ENCODE peak calls at places on chromosomes 1 and 21, in ten cellular contexts. J is astrocyte of the spinal cord; M is natural killer cell; T is AG10803; G is CD4-positive, alpha-beta T cell; D is mucosa of descending colon; N is neural crest cell; F is fibroblast of pulmonary artery; H is sigmoid colon; Q is lower leg skin. W is an unnamed sample.

GRCh38 chr1:112878321-112878720 is 77.7 kb downstream of the SLC16A1 start:
- DNase-seq in J (no peak), M (no peak), T (no peak), G (no peak), D (no peak), N (no peak), F (no peak), H (no peak), Q (no peak), W (no peak)

GRCh38 chr1:1543706-1544099 is 3.3 kb upstream of the TMEM240 start:
- DNase-seq in J (no peak), M (no peak), T (peak; percentile 54), G (no peak), D (no peak), N (no peak), F (no peak), H (no peak), Q (peak; percentile 37), W (no peak)

GRCh38 chr1:56095924-56096655 is 483.3 kb downstream of the PLPP3 start:
- DNase-seq in J (peak; percentile 95), M (no peak), T (peak; percentile 100), G (no peak), D (no peak), N (no peak), F (peak; percentile 79), H (peak; percentile 78), Q (peak; percentile 69), W (no peak)

GRCh38 chr1:240417317-240417716 is 194.6 kb downstream of the GREM2 start:
- DNase-seq in J (no peak), M (no peak), T (peak; percentile 27), G (no peak), D (no peak), N (no peak), F (no peak), H (no peak), Q (no peak), W (no peak)

GRCh38 chr1:237181731-237182317 is 139.8 kb downstream of the RYR2 start:
- DNase-seq in J (no peak), M (no peak), T (no peak), G (no peak), D (peak; percentile 7), N (no peak), F (no peak), H (no peak), Q (no peak), W (no peak)

GRCh38 chr1:203627819-203628184 is 1.2 kb downstream of the ATP2B4 start:
- DNase-seq in J (peak; percentile 47), M (no peak), T (peak; percentile 57), G (peak; percentile 20), D (peak; percentile 57), N (no peak), F (no peak), H (peak; percentile 79), Q (no peak), W (peak; percentile 19)

GRCh38 chr1:16015960-16016901 is 1.6 kb downstream of the HSPB7 start:
- DNase-seq in J (no peak), M (no peak), T (no peak), G (no peak), D (no peak), N (no peak), F (no peak), H (peak; percentile 93), Q (no peak), W (no peak)

GRCh38 chr21:45276620-45277019 is 11.1 kb downstream of the POFUT2 start:
- DNase-seq in J (no peak), M (no peak), T (no peak), G (no peak), D (no peak), N (no peak), F (no peak), H (peak; percentile 55), Q (no peak), W (no peak)

DNA sequence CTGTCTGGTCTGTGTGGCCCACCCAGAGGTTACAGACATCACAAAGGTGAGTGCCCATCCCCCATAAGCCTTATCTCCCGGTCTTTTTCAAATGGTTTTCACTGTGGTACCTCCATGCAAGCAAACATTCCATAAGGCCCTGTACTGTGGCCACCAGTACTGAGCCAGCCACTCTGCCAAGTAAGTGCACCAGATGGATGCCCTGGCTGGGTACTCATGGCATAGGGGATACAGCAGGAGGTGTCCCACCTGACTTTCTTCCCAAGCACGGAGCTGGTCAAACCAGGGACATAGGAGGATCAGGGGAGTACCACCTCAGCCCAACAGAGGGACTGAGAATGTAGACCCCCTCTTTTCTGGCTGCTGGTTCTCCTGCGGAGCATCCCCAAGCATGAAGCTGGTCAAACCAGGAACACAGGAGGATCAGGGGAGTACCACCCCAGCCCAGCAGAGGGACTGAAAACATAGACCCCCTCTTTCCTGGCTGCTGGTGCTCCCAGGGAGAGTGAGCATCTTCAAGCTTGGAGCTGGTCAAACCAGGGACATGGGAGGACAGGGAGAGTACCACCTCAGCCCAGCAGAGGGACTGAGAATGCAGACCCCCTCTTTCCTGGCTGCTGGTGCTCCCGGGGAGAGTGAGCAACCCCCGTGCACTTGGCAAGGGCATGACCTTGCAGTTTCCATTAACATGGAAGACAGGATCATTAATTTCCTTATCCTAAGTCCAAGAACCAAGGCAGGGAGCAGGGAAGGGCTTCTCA is 81.8 kb upstream of the KLHDC7A start:
- DNase-seq in J (no peak), M (no peak), T (no peak), G (no peak), D (no peak), N (no peak), F (no peak), H (no peak), Q (no peak), W (no peak)
- TF ChIP-seq CTCF in J (no peak), M (no peak), T (no peak), G (no peak), D (no peak), N (peak; percentile 38), F (no peak), H (no peak), Q (no peak), W (no peak)

GRCh38 chr21:34947122-34947534 is 102.0 kb downstream of the RUNX1 start:
- DNase-seq in J (no peak), M (no peak), T (no peak), G (no peak), D (no peak), N (no peak), F (no peak), H (no peak), Q (no peak), W (no peak)

GRCh38 chr21:34948157-34948556 is 100.9 kb downstream of the RUNX1 start:
- DNase-seq in J (no peak), M (no peak), T (no peak), G (no peak), D (no peak), N (no peak), F (no peak), H (no peak), Q (no peak), W (no peak)

GRCh38 chr21:34944015-34944755 is 104.9 kb downstream of the RUNX1 start:
- DNase-seq in J (no peak), M (no peak), T (no peak), G (no peak), D (no peak), N (no peak), F (no peak), H (no peak), Q (no peak), W (no peak)

GRCh38 chr21:34945288-34945687 is 103.8 kb downstream of the RUNX1 start:
- DNase-seq in J (no peak), M (no peak), T (no peak), G (no peak), D (no peak), N (no peak), F (no peak), H (no peak), Q (no peak), W (no peak)

GRCh38 chr21:34946385-34947121 is 102.5 kb downstream of the RUNX1 start:
- DNase-seq in J (no peak), M (no peak), T (no peak), G (no peak), D (no peak), N (no peak), F (no peak), H (no peak), Q (no peak), W (no peak)
- TF ChIP-seq CTCF in J (no peak), M (no peak), T (no peak), G (no peak), D (no peak), N (no peak), F (no peak), H (no peak), Q (no peak), W (no peak)

DNA sequence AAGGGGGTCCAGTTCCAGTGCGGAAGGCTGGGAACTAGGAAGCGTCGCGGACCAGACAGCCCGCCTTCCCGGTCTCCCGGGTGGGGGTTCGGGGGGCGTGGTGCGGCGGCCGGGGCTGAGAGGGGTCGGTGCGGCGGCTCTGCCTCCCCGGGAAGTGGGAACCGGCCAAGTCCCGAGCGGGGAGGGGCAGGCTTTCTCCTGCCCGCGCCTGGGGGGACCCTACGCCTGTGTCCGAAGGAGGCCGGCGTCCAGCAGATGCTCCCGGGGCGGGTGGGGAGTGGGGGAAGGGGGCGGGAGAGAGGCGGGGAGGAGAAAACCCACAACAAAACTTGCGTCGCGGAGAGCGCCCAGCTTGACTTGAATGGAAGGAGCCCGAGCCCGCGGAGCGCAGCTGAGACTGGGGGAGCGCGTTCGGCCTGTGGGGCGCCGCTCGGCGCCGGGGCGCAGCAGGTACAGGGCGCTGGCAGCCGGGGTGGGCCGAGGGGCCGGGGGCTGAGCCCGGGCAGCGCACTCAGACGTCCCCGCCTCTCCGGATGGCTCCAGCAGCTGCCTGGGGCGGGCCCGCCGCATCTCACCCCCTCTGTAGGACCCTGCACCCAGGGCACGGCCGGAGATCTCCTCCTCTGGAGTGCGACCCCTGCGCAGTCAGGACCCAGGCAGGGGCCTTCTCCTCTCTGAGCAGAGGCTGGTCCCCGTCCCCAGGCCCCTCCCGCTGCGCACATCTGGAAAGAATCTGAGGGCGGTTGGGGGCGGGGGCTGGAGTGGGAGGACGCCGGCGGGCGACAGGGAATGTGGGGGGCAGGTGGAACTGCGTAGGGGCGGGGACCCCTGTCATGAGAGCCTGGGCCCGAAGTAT is at the start of gene PODN:
- DNase-seq in J (no peak), M (peak; percentile 18), T (peak; percentile 48), G (no peak), D (no peak), N (no peak), F (peak; percentile 38), H (peak; percentile 86), Q (peak; percentile 37), W (no peak)
- TF ChIP-seq CTCF in J (no peak), M (no peak), T (no peak), G (no peak), D (no peak), N (no peak), F (no peak), H (no peak), Q (no peak), W (no peak)

GRCh38 chr1:218462591-218462990 is 117.5 kb downstream of the TGFB2 start:
- DNase-seq in J (no peak), M (no peak), T (no peak), G (no peak), D (no peak), N (no peak), F (peak; percentile 18), H (no peak), Q (no peak), W (no peak)

GRCh38 chr1:218464871-218465270 is 119.7 kb downstream of the TGFB2 start:
- DNase-seq in J (no peak), M (no peak), T (peak; percentile 32), G (no peak), D (no peak), N (no peak), F (peak; percentile 35), H (no peak), Q (no peak), W (no peak)

GRCh38 chr1:218462116-218462515 is 117.0 kb downstream of the TGFB2 start:
- DNase-seq in J (no peak), M (no peak), T (no peak), G (no peak), D (no peak), N (no peak), F (no peak), H (no peak), Q (no peak), W (no peak)

GRCh38 chr1:218461351-218461750 is 116.2 kb downstream of the TGFB2 start:
- DNase-seq in J (no peak), M (no peak), T (no peak), G (no peak), D (no peak), N (no peak), F (no peak), H (no peak), Q (no peak), W (no peak)

DNA sequence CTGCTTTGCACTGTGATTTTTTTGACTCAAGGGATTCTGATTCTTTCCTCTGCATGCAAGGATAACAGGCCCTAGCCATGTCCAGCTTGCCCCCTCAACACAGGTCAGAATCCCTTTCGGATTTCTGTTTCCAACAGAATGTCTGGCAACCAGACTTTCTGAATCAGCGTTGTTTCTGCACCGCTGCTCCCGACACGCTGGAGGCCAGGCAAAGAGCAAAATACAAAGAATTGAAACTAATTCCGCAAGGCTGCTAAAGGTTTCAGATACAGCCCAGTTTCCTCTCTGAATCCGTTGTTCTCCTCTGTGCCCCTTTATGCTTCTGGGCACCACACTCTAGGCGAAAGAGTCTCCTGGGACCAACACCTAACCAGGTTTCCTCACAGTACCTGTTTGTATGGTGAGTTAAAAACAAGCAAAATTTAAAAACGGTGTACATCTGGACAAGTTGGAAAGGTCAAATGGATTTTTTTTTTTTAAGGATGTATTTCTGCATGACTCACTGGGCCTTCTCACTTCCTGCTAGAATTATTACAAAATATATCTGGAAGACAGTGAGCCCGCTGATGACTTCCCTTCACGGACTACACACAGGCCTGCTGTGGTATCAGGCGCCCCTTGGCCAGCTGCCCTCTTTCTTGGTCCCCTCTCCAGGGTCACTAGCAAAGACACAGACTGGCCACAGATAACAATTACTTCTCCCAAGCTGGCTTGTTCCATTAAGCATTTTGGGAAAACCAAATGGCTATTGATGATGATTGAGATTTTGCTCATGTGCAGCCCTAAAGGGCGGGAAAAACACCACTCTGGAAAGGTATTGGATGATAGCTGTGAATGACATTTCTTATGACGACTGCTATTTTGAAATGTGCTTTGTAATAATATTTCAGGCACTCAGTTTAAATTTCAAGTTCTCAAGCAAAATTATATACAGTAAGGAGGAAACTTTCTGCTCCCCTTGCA is 118.3 kb downstream of the TGFB2 start:
- DNase-seq in J (peak; percentile 81), M (no peak), T (peak; percentile 74), G (no peak), D (peak; percentile 27), N (no peak), F (peak; percentile 76), H (peak; percentile 81), Q (no peak), W (no peak)
- TF ChIP-seq CTCF in J (no peak), M (no peak), T (no peak), G (no peak), D (no peak), N (no peak), F (no peak), H (no peak), Q (no peak), W (no peak)